ENCODE peak calls at places on chromosomes 12 and 14, in four cellular contexts. A is cardiac fibroblast, I is hepatocyte, K is tibial artery. H is an unnamed sample.

GRCh38 chr14:57244103-57244502 is 24.6 kb downstream of the EXOC5 start:
- DNase-seq in A (peak), K (no peak), I (no peak), H (peak)

GRCh38 chr12:105168006-105168405 is 60.5 kb downstream of the WASHC4 start:
- DNase-seq in K (no peak), I (no peak), A (no peak), H (no peak)

GRCh38 chr12:105167346-105167745 is 59.8 kb downstream of the WASHC4 start:
- DNase-seq in K (no peak), A (no peak), I (no peak), H (peak)

GRCh38 chr14:94050231-94050880 is 24.2 kb downstream of the OTUB2 start:
- DNase-seq in A (no peak), I (no peak), K (peak), H (no peak)

GRCh38 chr12:124493809-124494750 is 73.3 kb downstream of the NCOR2 start:
- DNase-seq in I (no peak), A (no peak), K (no peak), H (no peak)

GRCh38 chr14:55628426-55628825 is 48.4 kb downstream of the KTN1 start:
- DNase-seq in A (no peak), I (no peak), K (no peak), H (peak)

GRCh38 chr12:121530600-121531355 is 50.0 kb downstream of the KDM2B start:
- DNase-seq in K (peak), I (peak), A (peak), H (peak)

GRCh38 chr12:105961821-105962671 is 176.7 kb downstream of the NUAK1 start:
- DNase-seq in I (no peak), A (no peak), K (no peak), H (no peak)

GRCh38 chr14:57066887-57067513 is 201.7 kb downstream of the EXOC5 start:
- DNase-seq in A (peak), I (peak), K (no peak), H (peak)

GRCh38 chr12:98868076-98868475 is 223.0 kb downstream of the APAF1 start:
- DNase-seq in K (no peak), I (no peak), A (no peak), H (no peak)

GRCh38 chr14:104431929-104432541 is 147.5 kb upstream of the C14orf180 start:
- DNase-seq in I (no peak), K (no peak), A (no peak), H (no peak)

GRCh38 chr12:49866859-49867579 is 24.1 kb upstream of the BCDIN3D start:
- DNase-seq in K (peak), A (peak), I (peak), H (peak)

GRCh38 chr12:128337456-128338160 is 70.6 kb downstream of the TMEM132C start:
- DNase-seq in K (no peak), A (no peak), I (no peak), H (no peak)

GRCh38 chr12:6113691-6114475 is 10.6 kb downstream of the VWF start:
- DNase-seq in A (no peak), K (no peak), I (no peak), H (no peak)

GRCh38 chr12:28121899-28122655 is 68.2 kb upstream of the CCDC91 start:
- DNase-seq in A (no peak), I (no peak), K (no peak), H (no peak)

GRCh38 chr14:92819011-92819410 is 24.9 kb downstream of the GOLGA5 start:
- DNase-seq in I (no peak), A (no peak), K (no peak), H (no peak)

GRCh38 chr12:11652351-11653040 is 3.0 kb downstream of the ETV6 start:
- DNase-seq in I (peak), K (no peak), A (peak), H (peak)

GRCh38 chr12:15276088-15276698 is 46.1 kb upstream of the PTPRO start:
- DNase-seq in I (peak), A (peak), K (no peak), H (peak)

GRCh38 chr12:93022603-93023340 is 93.7 kb upstream of the EEA1 start:
- DNase-seq in I (no peak), A (no peak), K (no peak), H (peak)

GRCh38 chr12:128083132-128083729 is 183.7 kb upstream of the TMEM132C start:
- DNase-seq in A (no peak), K (no peak), I (no peak), H (no peak)

GRCh38 chr12:6226002-6226700 is 26.0 kb downstream of the CD9 start:
- DNase-seq in K (peak), I (peak), A (peak), H (peak)

GRCh38 chr12:69284131-69284530 is 44.8 kb downstream of the CPSF6 start:
- DNase-seq in I (peak), K (peak), A (peak), H (peak)

GRCh38 chr12:19440916-19441315 is 1.6 kb downstream of the AEBP2 start:
- DNase-seq in K (no peak), I (no peak), A (no peak), H (no peak)

GRCh38 chr12:51884676-51885229 is 3.1 kb upstream of the ANKRD33 start:
- DNase-seq in I (peak), A (no peak), K (no peak), H (peak)

GRCh38 chr14:61355892-61356325 is 34.5 kb downstream of the PRKCH start:
- DNase-seq in I (peak), K (peak), A (peak), H (peak)

GRCh38 chr14:61203059-61203753 is 77.9 kb downstream of the TMEM30B start:
- DNase-seq in I (no peak), A (no peak), K (no peak), H (no peak)

GRCh38 chr12:89278862-89279261 is 73.4 kb downstream of the DUSP6 start:
- DNase-seq in I (no peak), K (no peak), A (no peak), H (no peak)

GRCh38 chr12:57175428-57176138 is 28.2 kb upstream of the LRP1-AS start:
- DNase-seq in A (peak), K (peak), I (peak), H (peak)

GRCh38 chr12:81942588-81942987 is 183.4 kb upstream of the PPFIA2 start:
- DNase-seq in I (no peak), A (no peak), K (no peak), H (no peak)

GRCh38 chr14:99136401-99136800 is 135.6 kb downstream of the BCL11B start:
- DNase-seq in A (no peak), I (no peak), K (no peak), H (no peak)

GRCh38 chr12:110548678-110549077 is 34.4 kb downstream of the PPTC7 start:
- DNase-seq in A (no peak), I (no peak), K (no peak), H (peak)

GRCh38 chr12:110545812-110546211 is 37.3 kb downstream of the PPTC7 start:
- DNase-seq in A (no peak), K (no peak), I (no peak), H (peak)

GRCh38 chr12:110547090-110547489 is 36.0 kb downstream of the PPTC7 start:
- DNase-seq in I (no peak), K (no peak), A (no peak), H (no peak)

GRCh38 chr12:110543965-110544364 is 39.2 kb downstream of the PPTC7 start:
- DNase-seq in K (no peak), A (no peak), I (no peak), H (no peak)

DNA sequence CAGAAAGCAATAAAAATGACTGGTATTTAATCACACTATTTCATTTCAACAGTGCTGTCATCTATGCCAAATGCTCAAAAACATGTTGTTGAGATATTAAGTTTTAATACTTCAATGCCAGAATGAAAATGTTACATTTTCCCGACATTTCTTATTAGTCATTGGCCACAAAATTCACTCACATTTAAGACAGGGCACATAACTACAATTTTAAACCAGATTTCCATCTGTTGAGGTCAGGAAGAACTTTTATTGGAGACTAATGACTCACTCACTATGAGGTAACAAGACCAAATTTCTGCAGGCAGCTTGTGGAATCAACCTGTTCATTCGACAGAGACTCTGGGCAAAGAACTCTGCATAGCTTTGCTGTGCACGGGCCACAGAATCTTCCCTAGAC is 36.8 kb downstream of the PPTC7 start:
- DNase-seq in I (peak), A (peak), K (no peak), H (peak)
- TF ChIP-seq CTCF in I (no peak), A (no peak), K (no peak), H (no peak)

DNA sequence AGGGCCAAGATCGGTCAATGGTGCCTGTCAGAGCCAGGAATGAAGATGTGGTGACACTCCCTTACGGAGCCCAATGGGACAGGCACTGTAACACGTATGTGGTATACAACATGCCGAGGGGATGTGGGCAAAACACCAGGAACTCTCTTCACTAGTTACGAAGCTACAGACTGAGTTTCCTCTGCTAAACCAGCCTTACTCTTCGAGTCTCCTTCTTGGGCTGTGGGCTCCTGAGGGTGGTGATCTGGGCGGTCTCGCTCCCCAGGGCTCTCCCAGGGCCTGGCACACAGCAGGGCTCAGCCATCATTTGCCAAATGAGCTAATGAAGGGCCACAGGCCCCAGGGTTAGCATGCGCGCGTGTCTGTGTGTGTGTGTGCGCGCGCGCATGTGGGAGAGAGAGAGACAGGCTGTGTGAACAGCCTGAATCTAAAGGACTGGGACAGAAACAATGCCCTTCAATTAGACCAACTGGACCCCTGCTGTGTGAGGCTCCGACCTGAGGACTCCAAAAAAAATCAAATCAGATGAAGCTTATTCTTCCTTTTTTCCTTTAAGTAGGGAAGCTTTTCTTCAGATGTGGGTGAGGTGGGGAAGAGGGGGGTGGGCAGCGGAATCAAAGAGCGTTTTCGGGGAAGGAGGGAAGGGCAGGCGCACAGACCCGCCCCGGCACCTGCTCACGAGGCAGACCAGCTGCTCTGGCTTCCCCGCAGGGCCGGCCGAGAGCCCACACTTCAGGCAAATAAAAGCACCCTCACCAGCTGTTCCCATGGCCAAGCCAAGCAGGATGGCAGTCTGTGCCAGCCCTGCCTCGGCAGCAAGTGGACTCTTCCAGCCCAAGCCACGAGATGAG is 42.5 kb downstream of the CCDC88C start:
- DNase-seq in A (no peak), K (no peak), I (no peak), H (no peak)
- H3K4me3 ChIP-seq in A (no peak), K (no peak), I (no peak), H (no peak)

GRCh38 chr14:38209572-38210159 is 2.0 kb downstream of the SSTR1 start:
- DNase-seq in K (no peak), A (peak), I (no peak), H (peak)

GRCh38 chr14:38207830-38208815 is at the start of gene SSTR1:
- DNase-seq in K (no peak), A (peak), I (peak), H (peak)

GRCh38 chr14:38210168-38210567 is 2.5 kb downstream of the SSTR1 start:
- DNase-seq in A (peak), K (no peak), I (peak), H (peak)

GRCh38 chr14:38207342-38207741 is 362 bp upstream of the SSTR1 start:
- DNase-seq in K (no peak), I (peak), A (peak), H (no peak)

DNA sequence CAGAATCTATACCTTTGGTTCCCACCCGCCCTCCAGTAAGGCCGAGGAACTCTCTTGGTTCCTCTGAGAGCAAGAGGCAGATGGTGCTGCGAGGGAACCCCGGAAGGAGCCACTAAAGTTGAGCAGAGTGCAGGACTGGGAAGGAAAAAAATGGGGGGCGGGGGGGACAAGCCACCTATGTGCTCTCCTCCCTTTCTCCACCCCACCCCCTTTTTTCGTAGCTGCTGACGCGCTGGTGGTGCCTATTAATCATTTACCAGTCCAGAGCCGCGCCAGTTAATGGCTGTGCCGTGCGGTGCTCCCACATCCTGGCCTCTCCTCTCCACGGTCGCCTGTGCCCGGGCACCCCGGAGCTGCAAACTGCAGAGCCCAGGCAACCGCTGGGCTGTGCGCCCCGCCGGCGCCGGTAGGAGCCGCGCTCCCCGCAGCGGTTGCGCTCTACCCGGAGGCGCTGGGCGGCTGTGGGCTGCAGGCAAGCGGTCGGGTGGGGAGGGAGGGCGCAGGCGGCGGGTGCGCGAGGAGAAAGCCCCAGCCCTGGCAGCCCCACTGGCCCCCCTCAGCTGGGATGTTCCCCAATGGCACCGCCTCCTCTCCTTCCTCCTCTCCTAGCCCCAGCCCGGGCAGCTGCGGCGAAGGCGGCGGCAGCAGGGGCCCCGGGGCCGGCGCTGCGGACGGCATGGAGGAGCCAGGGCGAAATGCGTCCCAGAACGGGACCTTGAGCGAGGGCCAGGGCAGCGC is 1.3 kb downstream of the SSTR1 start:
- DNase-seq in K (no peak), I (peak), A (peak), H (peak)
- TF ChIP-seq CTCF in K (no peak), I (peak), A (peak), H (no peak)

DNA sequence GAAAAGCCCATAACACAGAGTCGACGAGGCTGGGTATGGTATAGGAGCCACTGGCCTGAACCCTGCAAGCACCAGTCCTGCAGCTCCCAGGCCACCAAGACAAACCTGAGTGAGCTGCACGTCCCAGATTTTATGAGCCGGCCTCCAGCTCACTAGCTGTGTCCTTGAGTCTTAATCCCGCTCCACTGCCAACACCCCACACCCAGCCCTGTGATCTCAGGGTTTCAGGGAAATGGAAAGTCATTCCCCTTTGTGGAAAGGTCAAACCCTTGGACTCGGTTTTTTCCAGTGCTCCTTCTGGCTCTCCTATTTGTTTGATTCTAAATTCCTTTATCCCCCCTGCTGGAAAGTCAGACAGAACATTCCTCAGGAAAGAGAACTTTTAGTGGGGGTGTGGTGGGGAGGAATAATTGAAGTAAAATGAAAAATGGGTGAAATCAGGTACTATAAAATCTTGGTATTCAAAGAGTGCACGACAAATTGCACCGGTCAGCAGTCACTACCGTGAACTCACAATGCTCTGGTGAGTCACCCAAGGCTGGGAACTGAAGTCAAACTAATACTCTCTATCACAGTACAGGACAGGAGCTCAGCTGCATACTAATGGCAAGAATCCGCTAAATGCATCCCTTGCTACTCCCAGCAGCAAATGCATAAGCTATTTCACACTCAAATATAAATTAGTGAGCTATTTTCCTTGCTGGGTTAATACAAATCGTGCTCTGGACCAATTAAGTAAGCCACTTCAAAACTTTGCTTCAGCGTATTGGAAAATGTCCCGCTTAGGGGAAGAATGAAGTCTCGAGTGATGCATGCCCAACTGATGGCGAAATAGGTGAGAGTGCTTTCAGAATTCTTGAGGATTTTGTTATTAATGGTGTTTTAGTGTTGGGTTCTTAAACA is 9.0 kb downstream of the PITPNM2 start:
- DNase-seq in I (peak), A (peak), K (peak), H (peak)
- H3K4me3 ChIP-seq in I (no peak), A (no peak), K (no peak), H (no peak)

GRCh38 chr12:1204581-1205121 is 213.6 kb downstream of the ERC1 start:
- DNase-seq in I (no peak), K (no peak), A (peak), H (peak)
- TF ChIP-seq CTCF in I (no peak), K (no peak), A (no peak), H (no peak)

GRCh38 chr12:115542656-115543055 is 734.8 kb downstream of the MED13L start:
- DNase-seq in K (no peak), A (no peak), I (no peak), H (no peak)

GRCh38 chr12:115543269-115543668 is 734.2 kb downstream of the MED13L start:
- DNase-seq in K (no peak), A (no peak), I (no peak), H (peak)

GRCh38 chr12:115541891-115542361 is 735.6 kb downstream of the MED13L start:
- DNase-seq in K (no peak), A (no peak), I (no peak), H (peak)
- H3K4me3 ChIP-seq in K (no peak), A (no peak), I (no peak), H (no peak)

DNA sequence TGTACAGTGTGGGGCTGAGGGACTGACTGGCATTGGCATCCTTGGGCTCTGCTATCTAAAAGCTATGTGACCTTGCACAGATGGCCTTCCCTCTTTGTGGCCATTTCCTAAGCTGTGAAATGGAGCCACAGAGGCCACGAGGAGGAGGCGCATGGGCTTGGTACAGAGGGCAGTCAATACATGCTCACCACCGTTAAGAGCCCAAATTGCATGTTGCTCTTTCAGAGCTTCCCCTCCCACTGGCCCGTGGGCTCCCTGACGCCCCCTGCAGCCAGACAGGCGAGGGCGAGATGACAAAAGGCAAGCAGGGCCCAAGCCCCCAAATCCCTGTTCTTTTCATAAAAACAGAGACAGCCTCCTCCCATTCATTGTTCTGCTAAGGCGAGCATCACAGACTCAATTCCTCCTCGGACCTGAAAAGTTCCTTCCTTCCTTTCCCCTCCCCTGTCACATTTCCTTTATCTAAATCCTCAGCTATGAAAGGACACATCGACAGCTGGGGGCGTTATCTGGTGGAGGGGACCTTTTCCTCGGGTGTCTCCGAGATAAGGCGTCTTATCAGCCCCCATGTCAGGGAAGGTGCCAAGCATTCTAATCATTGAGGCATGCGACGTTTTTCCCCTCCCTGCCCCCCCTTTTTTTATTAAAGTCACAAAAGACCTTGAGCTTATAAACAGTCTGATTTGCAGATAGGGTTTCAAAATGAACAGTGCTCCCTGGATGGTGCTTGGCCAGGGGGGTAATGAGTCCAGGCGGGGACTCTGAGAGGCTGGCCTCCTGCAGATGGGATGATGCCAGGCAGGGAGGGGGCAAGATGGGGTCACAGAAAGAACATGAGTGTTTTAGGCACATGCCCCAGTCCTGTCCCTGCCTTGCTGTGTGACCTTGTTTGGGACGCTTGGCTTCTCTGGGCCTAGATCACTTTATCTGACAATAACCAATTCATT is 26.4 kb downstream of the FAM222A start:
- DNase-seq in K (peak), I (no peak), A (no peak), H (no peak)
- TF ChIP-seq CTCF in K (no peak), I (peak), A (peak), H (peak)